ENCODE peak calls at places on chromosome 5, in four cellular contexts. U, O, D and X are unnamed samples.

GRCh38 chr5:43425965-43426364 is 13.8 kb upstream of the CCL28 start:
- DNase-seq in U (no peak), O (no peak), D (no peak), X (no peak)

GRCh38 chr5:96067902-96068614 is 106.4 kb upstream of the ELL2 start:
- DNase-seq in D (no peak), U (no peak), O (no peak), X (peak)

GRCh38 chr5:169904059-169904458 is 76.2 kb downstream of the INSYN2B start:
- DNase-seq in D (no peak), O (no peak), U (no peak), X (no peak)

GRCh38 chr5:95959051-95959963 is 2.3 kb downstream of the ELL2 start:
- DNase-seq in D (peak), O (no peak), U (no peak), X (no peak)

GRCh38 chr5:103801681-103802080 is 239.1 kb upstream of the NUDT12 start:
- DNase-seq in D (no peak), U (no peak), O (no peak), X (no peak)

GRCh38 chr5:6106756-6107155 is 271.6 kb downstream of the MED10 start:
- DNase-seq in U (no peak), D (no peak), O (no peak), X (no peak)

GRCh38 chr5:128536861-128537305 is 1.2 kb downstream of the FBN2 start:
- DNase-seq in O (no peak), U (peak), D (no peak), X (no peak)

GRCh38 chr5:6812800-6813731 is 99.8 kb downstream of the TENT4A start:
- DNase-seq in O (no peak), D (no peak), U (no peak), X (no peak)

GRCh38 chr5:89417990-89418820 is 535.2 kb upstream of the MEF2C start:
- DNase-seq in O (no peak), D (no peak), U (no peak), X (no peak)

GRCh38 chr5:122316652-122317051 is 4.6 kb downstream of the SNCAIP start:
- DNase-seq in U (no peak), D (no peak), O (no peak), X (no peak)

GRCh38 chr5:141906517-141906916 is 17.2 kb upstream of the DELE1 start:
- DNase-seq in D (no peak), O (no peak), U (no peak), X (no peak)

GRCh38 chr5:79464278-79464677 is 49.7 kb downstream of the HOMER1 start:
- DNase-seq in O (no peak), D (no peak), U (no peak), X (no peak)

GRCh38 chr5:54756796-54757402 is 228.5 kb downstream of the ESM1 start:
- DNase-seq in D (no peak), O (no peak), U (peak), X (no peak)

GRCh38 chr5:101461455-101461854 is 558.4 kb upstream of the ST8SIA4 start:
- DNase-seq in D (no peak), O (no peak), U (no peak), X (no peak)

GRCh38 chr5:172846249-172846648 is 12.2 kb downstream of the ERGIC1 start:
- DNase-seq in U (no peak), D (no peak), O (no peak), X (no peak)

GRCh38 chr5:23820764-23821471 is 313.5 kb downstream of the PRDM9 start:
- DNase-seq in D (no peak), O (no peak), U (no peak), X (no peak)

GRCh38 chr5:105638437-105638836 is 2032.3 kb downstream of the EFNA5 start:
- DNase-seq in U (no peak), D (no peak), O (no peak), X (no peak)

GRCh38 chr5:82952326-82952725 is 124.9 kb downstream of the TMEM167A start:
- DNase-seq in D (no peak), U (no peak), O (no peak), X (no peak)

GRCh38 chr5:16685069-16685468 is 68.3 kb upstream of the RETREG1 start:
- DNase-seq in O (no peak), U (no peak), D (no peak), X (no peak)

GRCh38 chr5:127878174-127878750 is 175.1 kb downstream of the CCDC192 start:
- DNase-seq in U (peak), O (peak), D (peak), X (peak)

GRCh38 chr5:61719124-61719523 is 387.1 kb downstream of the ZSWIM6 start:
- DNase-seq in O (no peak), U (no peak), D (no peak), X (no peak)

GRCh38 chr5:12780536-12780935 is 876.3 kb upstream of the CTNND2 start:
- DNase-seq in O (no peak), U (no peak), D (no peak), X (no peak)

GRCh38 chr5:170467000-170467707 is 36.7 kb upstream of the KCNIP1 start:
- DNase-seq in D (no peak), O (no peak), U (peak), X (no peak)

GRCh38 chr5:56161446-56161838 is 71.7 kb downstream of the ANKRD55 start:
- DNase-seq in O (no peak), D (no peak), U (no peak), X (no peak)

GRCh38 chr5:40762716-40763115 is 7.0 kb upstream of the TTC33 start:
- DNase-seq in D (no peak), U (no peak), O (no peak), X (no peak)

GRCh38 chr5:10467281-10468198 is 25.9 kb downstream of the ROPN1L start:
- DNase-seq in D (no peak), O (no peak), U (no peak), X (no peak)

GRCh38 chr5:58460727-58461286 is 921 bp upstream of the PLK2 start:
- DNase-seq in U (peak), O (peak), D (peak), X (peak)

GRCh38 chr5:81785311-81785710 is 34.4 kb upstream of the SSBP2 start:
- DNase-seq in D (no peak), U (no peak), O (no peak), X (no peak)

GRCh38 chr5:42832060-42832459 is 20.4 kb upstream of the SELENOP start:
- DNase-seq in O (no peak), D (no peak), U (no peak), X (no peak)

GRCh38 chr5:175685701-175686350 is 28.0 kb downstream of the HRH2 start:
- DNase-seq in D (no peak), U (no peak), O (no peak), X (no peak)

DNA sequence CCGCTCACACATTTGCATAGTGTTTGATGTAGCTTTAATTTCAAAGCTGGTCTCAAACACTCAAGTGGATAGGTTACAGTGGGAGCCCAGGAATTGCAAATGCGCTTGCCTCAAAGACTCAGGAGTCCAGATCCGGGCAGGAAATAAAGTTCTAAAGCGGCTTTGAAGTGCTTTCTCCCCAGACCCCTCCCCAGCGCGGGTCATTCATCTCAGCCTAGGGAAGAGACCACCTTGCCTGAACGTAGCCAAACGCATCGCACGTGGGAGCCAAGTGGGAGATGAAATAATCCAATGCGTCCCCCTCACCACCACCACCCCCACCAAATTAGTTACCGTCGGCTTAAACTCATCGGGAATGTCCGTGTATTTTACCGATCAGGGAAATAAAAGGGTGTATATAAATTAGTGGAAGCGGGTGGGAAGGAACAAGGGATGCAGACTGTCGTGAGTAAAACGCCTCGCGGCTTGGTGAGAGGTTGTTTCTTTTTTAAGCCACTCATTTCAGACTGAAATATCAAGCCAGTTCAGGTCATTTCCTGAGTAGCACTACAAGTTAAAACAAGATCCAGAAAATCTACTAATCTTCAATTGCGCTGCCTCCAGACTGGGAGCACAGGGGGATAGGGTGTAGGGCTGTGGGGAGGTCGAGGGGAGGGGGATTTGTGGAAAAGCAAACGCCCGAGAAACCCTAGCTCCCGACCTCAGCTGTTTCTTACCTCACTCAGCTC is 141.0 kb downstream of the TSSK1B start:
- DNase-seq in D (no peak), O (no peak), U (peak), X (no peak)
- TF ChIP-seq YY1 in D (no peak), O (no peak), U (no peak), X (no peak)

DNA sequence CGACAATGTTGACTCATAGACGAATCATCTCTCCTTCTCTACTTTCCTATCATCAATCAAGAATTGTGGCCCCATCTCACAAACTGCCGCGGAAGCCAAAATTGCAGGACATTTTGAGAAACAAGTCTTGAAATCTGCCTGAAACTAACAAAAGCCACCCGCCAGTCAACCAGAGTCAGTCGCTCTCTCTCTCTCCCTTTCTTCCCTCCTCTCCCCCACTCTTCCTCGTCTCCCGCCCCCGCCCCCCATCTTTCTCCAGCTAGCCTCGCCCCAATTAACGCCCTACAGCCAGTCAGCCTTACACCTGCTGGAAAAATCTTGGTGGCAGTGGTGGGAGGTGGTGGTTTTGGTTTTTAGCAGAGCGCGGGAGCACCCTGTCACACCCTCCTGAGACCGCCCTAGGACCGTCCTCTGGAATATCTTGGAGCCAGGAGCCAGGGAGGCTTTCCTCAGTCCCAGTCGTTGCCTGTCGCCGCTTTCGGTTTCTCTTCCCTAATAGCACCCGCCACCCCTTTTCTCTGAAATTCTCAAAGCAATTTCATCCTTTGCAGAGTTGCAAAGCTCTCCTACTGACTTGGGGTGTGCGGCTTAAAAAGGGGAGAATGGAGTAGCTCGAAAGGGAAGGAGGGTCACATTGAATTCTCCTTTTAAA is 301.1 kb downstream of the PARP8 start:
- DNase-seq in U (peak), O (no peak), D (no peak), X (no peak)
- TF ChIP-seq FOSL1 in U (no peak), O (no peak), D (no peak), X (no peak)

DNA sequence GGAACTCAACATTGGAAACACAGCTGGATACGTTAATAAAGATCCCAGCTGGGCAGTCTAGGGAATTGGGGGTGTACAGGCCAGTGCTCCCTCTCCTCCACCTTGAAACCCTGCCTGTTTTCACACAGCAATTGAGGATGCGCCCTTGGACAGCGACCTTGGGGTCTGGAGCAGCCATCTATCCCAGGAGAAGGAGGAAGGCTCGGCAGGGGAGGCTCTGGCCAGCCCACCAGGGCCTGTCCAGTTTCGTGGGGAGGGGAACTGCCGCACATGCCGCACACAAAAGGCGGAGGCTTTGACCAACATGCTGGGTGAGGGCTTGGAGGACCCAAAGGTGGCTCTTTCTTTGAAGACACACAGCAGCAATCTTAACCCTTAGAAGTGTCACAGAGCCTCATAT is 1.4 kb downstream of the COL23A1 start:
- DNase-seq in U (peak), D (no peak), O (no peak), X (no peak)
- H3K4me2 ChIP-seq in U (peak), D (no peak), O (no peak), X (no peak)

DNA sequence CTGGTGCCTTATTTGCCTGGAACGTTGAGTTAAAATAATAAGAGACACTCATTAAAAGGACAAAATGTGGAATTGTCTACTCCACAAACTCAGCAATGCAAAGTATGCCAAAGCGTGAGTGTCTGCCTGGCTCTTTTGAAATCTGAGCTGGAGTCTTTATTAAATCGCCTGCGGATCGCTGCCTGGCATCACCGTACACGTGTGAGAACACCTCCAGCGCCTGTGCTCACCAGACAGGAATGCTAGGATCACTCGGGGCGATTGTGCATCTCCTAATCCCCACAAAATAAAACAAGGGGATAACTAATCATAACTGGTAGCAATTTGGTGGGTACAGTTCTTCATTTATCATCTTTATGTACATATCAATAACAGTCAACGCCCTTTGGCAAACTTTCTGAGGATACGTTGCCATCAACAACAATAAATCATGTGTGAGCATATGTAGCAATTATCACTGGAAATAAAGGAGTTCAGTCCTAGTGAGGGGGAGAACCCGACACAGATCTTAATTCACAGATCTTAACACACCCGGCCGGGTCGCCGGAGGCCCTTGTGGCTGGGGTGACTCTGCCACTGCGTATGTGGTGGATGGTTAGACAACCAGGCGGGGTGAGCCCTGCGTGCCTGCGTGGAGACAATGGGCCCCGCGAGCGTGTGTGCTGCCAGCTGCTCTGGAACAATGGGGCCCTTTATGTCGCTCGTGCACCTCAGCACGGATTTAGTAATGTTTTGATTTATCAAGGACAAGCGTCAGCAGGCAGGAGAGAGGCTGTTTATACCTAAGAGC is 284.9 kb upstream of the IRX1 start:
- DNase-seq in D (peak), U (no peak), O (no peak), X (no peak)
- TF ChIP-seq YY1 in D (no peak), U (no peak), O (no peak), X (no peak)

DNA sequence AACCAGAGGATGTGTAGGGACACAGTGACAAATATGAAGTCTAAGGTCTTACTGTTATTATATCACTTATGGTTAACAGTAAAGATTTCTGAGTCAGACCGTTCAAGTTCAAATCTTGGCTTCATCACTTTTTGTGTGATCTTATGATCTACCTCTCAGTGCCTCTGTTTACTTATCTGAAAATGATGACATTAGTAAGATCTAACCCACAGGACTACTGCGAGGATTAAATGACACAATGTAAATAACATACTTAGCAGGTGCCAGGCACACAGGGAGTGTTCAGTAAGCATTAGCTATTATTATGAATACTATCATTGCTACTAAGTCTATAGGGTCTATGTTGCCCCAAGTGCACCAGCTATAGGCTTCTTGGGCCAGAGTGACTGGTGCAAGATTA is 2.0 kb downstream of the IRF1 start:
- DNase-seq in D (no peak), O (no peak), U (no peak), X (no peak)
- TF ChIP-seq FOSL1 in D (no peak), O (no peak), U (no peak), X (no peak)

GRCh38 chr5:135920199-135920598 is 24.6 kb upstream of the IL9 start:
- DNase-seq in D (no peak), U (no peak), O (no peak), X (no peak)

GRCh38 chr5:135921388-135921787 is 25.7 kb upstream of the IL9 start:
- DNase-seq in U (no peak), D (no peak), O (no peak), X (no peak)

GRCh38 chr5:135913713-135914626 is 18.3 kb upstream of the IL9 start:
- DNase-seq in U (no peak), D (no peak), O (no peak), X (no peak)

GRCh38 chr5:135915466-135916001 is 19.9 kb upstream of the IL9 start:
- DNase-seq in D (no peak), O (no peak), U (no peak), X (no peak)

GRCh38 chr5:135916638-135917263 is 21.1 kb upstream of the IL9 start:
- DNase-seq in U (no peak), D (no peak), O (no peak), X (no peak)
- H3K4me2 ChIP-seq in U (no peak), D (no peak), O (no peak), X (no peak)